ENCODE peak calls at places on chromosomes 13 and 19, in six cellular contexts. One of them, this sample, is unnamed.

GRCh38 chr13:48586591-48587103 is 53.8 kb upstream of the RCBTB2 start:
- DNase-seq in HS-5: no peak
- DNase-seq in non-pigmented ciliary epithelial cell: no peak
- DNase-seq in adrenal gland: no peak
- DNase-seq in mesenteric fat pad: no peak
- DNase-seq in psoas muscle: peak
- DNase-seq in this sample: peak

GRCh38 chr13:111363121-111363520 is 42.7 kb downstream of the TEX29 start:
- DNase-seq in HS-5: no peak
- DNase-seq in non-pigmented ciliary epithelial cell: no peak
- DNase-seq in adrenal gland: no peak
- DNase-seq in mesenteric fat pad: no peak
- DNase-seq in psoas muscle: no peak
- DNase-seq in this sample: no peak

GRCh38 chr13:66859934-66860867 is 369.9 kb downstream of the PCDH9 start:
- DNase-seq in HS-5: no peak
- DNase-seq in non-pigmented ciliary epithelial cell: no peak
- DNase-seq in adrenal gland: no peak
- DNase-seq in mesenteric fat pad: no peak
- DNase-seq in psoas muscle: no peak
- DNase-seq in this sample: no peak

GRCh38 chr19:17527326-17527725 is 15.9 kb downstream of the PGLS start:
- DNase-seq in HS-5: no peak
- DNase-seq in non-pigmented ciliary epithelial cell: no peak
- DNase-seq in adrenal gland: no peak
- DNase-seq in mesenteric fat pad: no peak
- DNase-seq in psoas muscle: no peak
- DNase-seq in this sample: no peak

GRCh38 chr13:31950121-31950810 is 81.3 kb upstream of the FRY start:
- DNase-seq in HS-5: no peak
- DNase-seq in non-pigmented ciliary epithelial cell: no peak
- DNase-seq in adrenal gland: no peak
- DNase-seq in mesenteric fat pad: no peak
- DNase-seq in psoas muscle: no peak
- DNase-seq in this sample: no peak

GRCh38 chr13:37715606-37716015 is 117.0 kb upstream of the POSTN start:
- DNase-seq in HS-5: peak
- DNase-seq in non-pigmented ciliary epithelial cell: peak
- DNase-seq in adrenal gland: no peak
- DNase-seq in mesenteric fat pad: no peak
- DNase-seq in psoas muscle: no peak
- DNase-seq in this sample: no peak

GRCh38 chr13:106599875-106600797 is 32.2 kb upstream of the ARGLU1 start:
- DNase-seq in HS-5: peak
- DNase-seq in non-pigmented ciliary epithelial cell: peak
- DNase-seq in adrenal gland: no peak
- DNase-seq in mesenteric fat pad: no peak
- DNase-seq in psoas muscle: no peak
- DNase-seq in this sample: no peak

GRCh38 chr19:56639217-56639616 is 3.7 kb upstream of the SMIM17 start:
- DNase-seq in HS-5: no peak
- DNase-seq in non-pigmented ciliary epithelial cell: peak
- DNase-seq in adrenal gland: no peak
- DNase-seq in mesenteric fat pad: no peak
- DNase-seq in psoas muscle: no peak
- DNase-seq in this sample: no peak

GRCh38 chr19:30172643-30173242 is 199.4 kb upstream of the ZNF536 start:
- DNase-seq in HS-5: no peak
- DNase-seq in non-pigmented ciliary epithelial cell: no peak
- DNase-seq in adrenal gland: no peak
- DNase-seq in mesenteric fat pad: peak
- DNase-seq in psoas muscle: no peak
- DNase-seq in this sample: no peak

GRCh38 chr19:6464070-6464873 is at the start of gene CRB3:
- DNase-seq in HS-5: no peak
- DNase-seq in non-pigmented ciliary epithelial cell: no peak
- DNase-seq in adrenal gland: no peak
- DNase-seq in mesenteric fat pad: no peak
- DNase-seq in psoas muscle: peak
- DNase-seq in this sample: no peak

GRCh38 chr19:47305309-47305751 is 4.3 kb upstream of the C5AR1 start:
- DNase-seq in HS-5: peak
- DNase-seq in non-pigmented ciliary epithelial cell: peak
- DNase-seq in adrenal gland: peak
- DNase-seq in mesenteric fat pad: no peak
- DNase-seq in psoas muscle: peak
- DNase-seq in this sample: peak

GRCh38 chr19:38734426-38735256 is 9.6 kb downstream of the CAPN12 start:
- DNase-seq in HS-5: no peak
- DNase-seq in non-pigmented ciliary epithelial cell: no peak
- DNase-seq in adrenal gland: peak
- DNase-seq in mesenteric fat pad: no peak
- DNase-seq in psoas muscle: no peak
- DNase-seq in this sample: peak

GRCh38 chr19:5080030-5080644 is 111.2 kb downstream of the KDM4B start:
- DNase-seq in HS-5: no peak
- DNase-seq in non-pigmented ciliary epithelial cell: no peak
- DNase-seq in adrenal gland: no peak
- DNase-seq in mesenteric fat pad: no peak
- DNase-seq in psoas muscle: no peak
- DNase-seq in this sample: no peak

GRCh38 chr13:110536006-110536693 is 25.4 kb downstream of the RAB20 start:
- DNase-seq in HS-5: no peak
- DNase-seq in non-pigmented ciliary epithelial cell: no peak
- DNase-seq in adrenal gland: peak
- DNase-seq in mesenteric fat pad: no peak
- DNase-seq in psoas muscle: no peak
- DNase-seq in this sample: no peak

GRCh38 chr19:40650749-40651305 is 39.6 kb downstream of the NUMBL start:
- DNase-seq in HS-5: no peak
- DNase-seq in non-pigmented ciliary epithelial cell: no peak
- DNase-seq in adrenal gland: no peak
- DNase-seq in mesenteric fat pad: no peak
- DNase-seq in psoas muscle: peak
- DNase-seq in this sample: peak

GRCh38 chr13:59950201-59950730 is 213.5 kb downstream of the DIAPH3 start:
- DNase-seq in HS-5: no peak
- DNase-seq in non-pigmented ciliary epithelial cell: no peak
- DNase-seq in adrenal gland: no peak
- DNase-seq in mesenteric fat pad: no peak
- DNase-seq in psoas muscle: no peak
- DNase-seq in this sample: no peak

GRCh38 chr19:17183858-17184271 is 31.3 kb upstream of the USE1 start:
- DNase-seq in HS-5: no peak
- DNase-seq in non-pigmented ciliary epithelial cell: no peak
- DNase-seq in adrenal gland: no peak
- DNase-seq in mesenteric fat pad: no peak
- DNase-seq in psoas muscle: no peak
- DNase-seq in this sample: no peak

GRCh38 chr13:73056054-73056962 is 2.5 kb upstream of the KLF5 start:
- DNase-seq in HS-5: peak
- DNase-seq in non-pigmented ciliary epithelial cell: peak
- DNase-seq in adrenal gland: no peak
- DNase-seq in mesenteric fat pad: no peak
- DNase-seq in psoas muscle: no peak
- DNase-seq in this sample: no peak

GRCh38 chr19:1648156-1648925 is 4.1 kb downstream of the TCF3 start:
- DNase-seq in HS-5: no peak
- DNase-seq in non-pigmented ciliary epithelial cell: no peak
- DNase-seq in adrenal gland: no peak
- DNase-seq in mesenteric fat pad: no peak
- DNase-seq in psoas muscle: no peak
- DNase-seq in this sample: no peak

GRCh38 chr13:29472317-29472961 is 123.0 kb downstream of the SLC7A1 start:
- DNase-seq in HS-5: no peak
- DNase-seq in non-pigmented ciliary epithelial cell: no peak
- DNase-seq in adrenal gland: no peak
- DNase-seq in mesenteric fat pad: no peak
- DNase-seq in psoas muscle: no peak
- DNase-seq in this sample: peak

GRCh38 chr13:79119578-79120107 is 286.4 kb downstream of the RBM26 start:
- DNase-seq in HS-5: no peak
- DNase-seq in non-pigmented ciliary epithelial cell: no peak
- DNase-seq in adrenal gland: no peak
- DNase-seq in mesenteric fat pad: no peak
- DNase-seq in psoas muscle: no peak
- DNase-seq in this sample: no peak

GRCh38 chr13:59391696-59392095 is 772.0 kb downstream of the DIAPH3 start:
- DNase-seq in HS-5: peak
- DNase-seq in non-pigmented ciliary epithelial cell: peak
- DNase-seq in adrenal gland: peak
- DNase-seq in mesenteric fat pad: no peak
- DNase-seq in psoas muscle: no peak
- DNase-seq in this sample: no peak

GRCh38 chr13:112985803-112986408 is 16.9 kb downstream of the MCF2L start:
- DNase-seq in HS-5: no peak
- DNase-seq in non-pigmented ciliary epithelial cell: no peak
- DNase-seq in adrenal gland: no peak
- DNase-seq in mesenteric fat pad: no peak
- DNase-seq in psoas muscle: no peak
- DNase-seq in this sample: no peak

GRCh38 chr19:38319421-38320258 is at the start of gene KCNK6:
- DNase-seq in HS-5: no peak
- DNase-seq in non-pigmented ciliary epithelial cell: no peak
- DNase-seq in adrenal gland: peak
- DNase-seq in mesenteric fat pad: no peak
- DNase-seq in psoas muscle: peak
- DNase-seq in this sample: peak

GRCh38 chr13:44868397-44868796 is 120.9 kb downstream of the NUFIP1 start:
- DNase-seq in HS-5: no peak
- DNase-seq in non-pigmented ciliary epithelial cell: no peak
- DNase-seq in adrenal gland: no peak
- DNase-seq in mesenteric fat pad: no peak
- DNase-seq in psoas muscle: no peak
- DNase-seq in this sample: no peak

GRCh38 chr19:3275583-3276340 is 51.3 kb downstream of the CELF5 start:
- DNase-seq in HS-5: peak
- DNase-seq in non-pigmented ciliary epithelial cell: peak
- DNase-seq in adrenal gland: peak
- DNase-seq in mesenteric fat pad: no peak
- DNase-seq in psoas muscle: peak
- DNase-seq in this sample: peak

GRCh38 chr19:917323-918151 is at the start of gene KISS1R:
- DNase-seq in HS-5: no peak
- DNase-seq in non-pigmented ciliary epithelial cell: no peak
- DNase-seq in adrenal gland: peak
- DNase-seq in mesenteric fat pad: no peak
- DNase-seq in psoas muscle: no peak
- DNase-seq in this sample: no peak

GRCh38 chr13:111661052-111661451 is 340.6 kb downstream of the TEX29 start:
- DNase-seq in HS-5: no peak
- DNase-seq in non-pigmented ciliary epithelial cell: no peak
- DNase-seq in adrenal gland: no peak
- DNase-seq in mesenteric fat pad: peak
- DNase-seq in psoas muscle: no peak
- DNase-seq in this sample: no peak

GRCh38 chr19:43532571-43532961 is 422 bp upstream of the ZNF575 start:
- DNase-seq in HS-5: no peak
- DNase-seq in non-pigmented ciliary epithelial cell: no peak
- DNase-seq in adrenal gland: peak
- DNase-seq in mesenteric fat pad: no peak
- DNase-seq in psoas muscle: no peak
- DNase-seq in this sample: peak